ENCODE peak calls at places on chromosomes 13 and 19, in seven cellular contexts. C, X, K, D, S, F and R are unnamed samples.

GRCh38 chr13:81017525-81018152 is 676.7 kb upstream of the SPRY2 start:
- DNase-seq in C (peak; percentile 3), X (peak; percentile 16), K (peak; percentile 44), D (peak; percentile 28), S (no peak), F (no peak), R (peak; percentile 43)

GRCh38 chr19:52297601-52298358 is 811 bp downstream of the ZNF480 start:
- DNase-seq in C (no peak), X (no peak), K (peak; percentile 22), D (no peak), S (no peak), F (no peak), R (no peak)

GRCh38 chr19:2668188-2668763 is 34.2 kb downstream of the GNG7 start:
- DNase-seq in C (no peak), X (no peak), K (no peak), D (no peak), S (no peak), F (no peak), R (no peak)

GRCh38 chr13:23440821-23441608 is 7.5 kb upstream of the SACS start:
- DNase-seq in C (no peak), X (no peak), K (no peak), D (no peak), S (no peak), F (no peak), R (no peak)

GRCh38 chr13:99577934-99578917 is 77.0 kb downstream of the TM9SF2 start:
- DNase-seq in C (no peak), X (no peak), K (no peak), D (peak; percentile 47), S (no peak), F (no peak), R (peak; percentile 40)

GRCh38 chr13:102721800-102722231 is 27.0 kb upstream of the METTL21C start:
- DNase-seq in C (no peak), X (no peak), K (no peak), D (no peak), S (no peak), F (no peak), R (no peak)

GRCh38 chr13:82506805-82507404 is 1375.4 kb downstream of the SLITRK1 start:
- DNase-seq in C (no peak), X (no peak), K (no peak), D (peak; percentile 3), S (no peak), F (no peak), R (no peak)

GRCh38 chr19:40416918-40417713 is 3.9 kb upstream of the PRX start:
- DNase-seq in C (peak; percentile 69), X (no peak), K (no peak), D (peak; percentile 51), S (no peak), F (no peak), R (peak; percentile 72)

GRCh38 chr19:13171146-13171545 is 20.9 kb downstream of the IER2 start:
- DNase-seq in C (no peak), X (no peak), K (no peak), D (no peak), S (no peak), F (no peak), R (no peak)

GRCh38 chr13:59883885-59884284 is 279.8 kb downstream of the DIAPH3 start:
- DNase-seq in C (no peak), X (no peak), K (no peak), D (no peak), S (no peak), F (no peak), R (no peak)

GRCh38 chr13:86974995-86975328 is 696.2 kb upstream of the SLITRK5 start:
- DNase-seq in C (no peak), X (no peak), K (no peak), D (no peak), S (no peak), F (no peak), R (no peak)

GRCh38 chr19:29671393-29672076 is 6.3 kb downstream of the PLEKHF1 start:
- DNase-seq in C (peak; percentile 63), X (no peak), K (no peak), D (peak; percentile 76), S (no peak), F (peak; percentile 88), R (peak; percentile 95)

GRCh38 chr13:36912369-36912768 is 7.7 kb downstream of the SMAD9 start:
- DNase-seq in C (no peak), X (no peak), K (no peak), D (no peak), S (no peak), F (no peak), R (no peak)

GRCh38 chr19:37077615-37077928 is 661 bp upstream of the ZNF420 start:
- DNase-seq in C (no peak), X (no peak), K (no peak), D (peak; percentile 3), S (no peak), F (no peak), R (no peak)

GRCh38 chr19:55390461-55390880 is 4.7 kb downstream of the RPL28 start:
- DNase-seq in C (peak; percentile 65), X (no peak), K (no peak), D (no peak), S (no peak), F (no peak), R (no peak)

GRCh38 chr19:23832717-23833327 is 74.1 kb upstream of the ZNF681 start:
- DNase-seq in C (no peak), X (no peak), K (no peak), D (no peak), S (no peak), F (no peak), R (no peak)

GRCh38 chr19:29812080-29812880 is 489 bp downstream of the CCNE1 start:
- DNase-seq in C (peak; percentile 28), X (no peak), K (peak; percentile 71), D (no peak), S (no peak), F (no peak), R (no peak)

GRCh38 chr19:4773047-4773640 is 18.4 kb upstream of the FEM1A start:
- DNase-seq in C (no peak), X (no peak), K (no peak), D (no peak), S (no peak), F (peak; percentile 25), R (no peak)

GRCh38 chr19:31349160-31349881 is at the start of gene TSHZ3:
- DNase-seq in C (peak; percentile 14), X (no peak), K (peak; percentile 89), D (no peak), S (no peak), F (no peak), R (no peak)

GRCh38 chr19:34364830-34365462 is at the start of gene GPI:
- DNase-seq in C (peak; percentile 80), X (no peak), K (peak; percentile 94), D (peak; percentile 61), S (peak; percentile 15), F (no peak), R (peak; percentile 46)

GRCh38 chr13:42486711-42487198 is 87.2 kb upstream of the TNFSF11 start:
- DNase-seq in C (no peak), X (no peak), K (no peak), D (no peak), S (no peak), F (no peak), R (no peak)

GRCh38 chr19:29389495-29389894 is 136.3 kb upstream of the VSTM2B start:
- DNase-seq in C (no peak), X (no peak), K (no peak), D (no peak), S (no peak), F (no peak), R (peak; percentile 39)

GRCh38 chr13:65943024-65943423 is 1287.1 kb downstream of the PCDH9 start:
- DNase-seq in C (no peak), X (no peak), K (no peak), D (no peak), S (no peak), F (no peak), R (no peak)

GRCh38 chr19:532578-533484 is 1.3 kb downstream of the CDC34 start:
- DNase-seq in C (peak; percentile 72), X (peak; percentile 51), K (peak; percentile 80), D (peak; percentile 60), S (no peak), F (no peak), R (no peak)

GRCh38 chr13:61410669-61411297 is 4.9 kb downstream of the PCDH20 start:
- DNase-seq in C (peak; percentile 4), X (peak; percentile 2), K (peak; percentile 44), D (peak; percentile 5), S (no peak), F (no peak), R (peak; percentile 23)

GRCh38 chr19:40682431-40682964 is 8.0 kb downstream of the NUMBL start:
- DNase-seq in C (no peak), X (no peak), K (no peak), D (no peak), S (no peak), F (no peak), R (no peak)

GRCh38 chr13:101258071-101258470 is 158.2 kb downstream of the NALCN start:
- DNase-seq in C (peak; percentile 3), X (peak; percentile 54), K (no peak), D (peak; percentile 9), S (no peak), F (peak; percentile 66), R (peak; percentile 5)

GRCh38 chr19:18677156-18677555 is 6.3 kb upstream of the CRTC1 start:
- DNase-seq in C (no peak), X (no peak), K (no peak), D (no peak), S (no peak), F (no peak), R (no peak)
- TF ChIP-seq JUND in C (no peak), X (no peak), K (no peak), D (no peak), S (no peak), F (no peak), R (no peak)

GRCh38 chr19:58047672-58048071 is 11.4 kb upstream of the ZNF135 start:
- DNase-seq in C (no peak), X (no peak), K (no peak), D (no peak), S (no peak), F (no peak), R (no peak)
- TF ChIP-seq JUND in C (no peak), X (no peak), K (no peak), D (no peak), S (no peak), F (no peak), R (no peak)

DNA sequence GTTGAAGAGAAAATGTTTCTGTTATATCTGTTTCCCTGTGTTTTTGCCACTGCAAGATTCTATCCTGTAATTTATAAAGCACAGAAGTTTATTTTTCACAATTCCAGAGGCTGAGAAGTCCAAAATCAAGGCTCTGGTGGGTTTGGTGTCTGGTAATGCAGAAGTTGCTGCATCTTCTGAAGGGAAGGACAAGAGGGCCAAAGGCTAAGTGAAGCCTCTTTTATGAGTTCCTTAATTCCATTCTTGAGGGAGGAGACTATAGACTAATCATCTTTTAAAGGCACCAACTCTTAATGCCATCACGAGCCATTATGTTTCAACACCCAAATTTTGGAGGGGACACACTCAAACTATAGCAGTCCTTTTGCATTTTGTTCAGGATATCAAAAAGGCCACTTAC is 34.1 kb upstream of the WDFY2 start:
- DNase-seq in C (no peak), X (no peak), K (no peak), D (no peak), S (no peak), F (no peak), R (no peak)
- TF ChIP-seq JUND in C (no peak), X (no peak), K (no peak), D (no peak), S (no peak), F (no peak), R (no peak)

DNA sequence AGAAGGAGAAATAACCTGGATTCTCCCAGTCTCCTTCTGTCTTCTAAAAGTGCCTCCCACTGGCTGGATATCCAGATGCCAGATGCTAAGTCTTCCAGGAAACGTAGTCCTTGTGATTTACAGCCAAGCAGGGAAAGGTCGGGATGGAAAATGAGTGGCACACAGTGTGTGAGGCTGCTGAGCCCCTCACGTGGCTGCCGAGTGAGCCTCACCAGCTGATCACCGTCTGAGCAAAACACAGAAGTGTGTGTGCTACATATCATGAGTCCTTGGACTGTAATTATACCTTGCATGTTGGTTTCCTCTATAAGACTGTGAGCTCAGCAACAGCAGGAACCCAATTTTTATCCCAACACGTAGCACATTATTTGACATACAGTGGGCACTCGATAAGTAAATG is 15.1 kb downstream of the LHFPL6 start:
- DNase-seq in C (no peak), X (no peak), K (no peak), D (no peak), S (no peak), F (no peak), R (no peak)
- TF ChIP-seq JUND in C (no peak), X (no peak), K (no peak), D (no peak), S (no peak), F (no peak), R (no peak)